ENCODE peak calls at places on chromosomes 5 and 9, in ten cellular contexts. Y, I, E, T, K, S, B, P, O and H are unnamed samples.

GRCh38 chr5:124844371-124844770 is 97.9 kb upstream of the ZNF608 start:
- DNase-seq in B (no peak), K (no peak), O (no peak), P (no peak), E (no peak), S (no peak), T (no peak), I (no peak), Y (no peak), H (no peak)

GRCh38 chr9:97535771-97536170 is 34.3 kb downstream of the TMOD1 start:
- DNase-seq in T (peak), K (no peak), E (no peak), B (no peak), P (no peak), I (no peak), S (no peak), Y (no peak), O (no peak), H (peak)

GRCh38 chr9:65400886-65401285 is 115.9 kb upstream of the FOXD4L5 start:
- DNase-seq in P (no peak), I (no peak), B (no peak), T (no peak), S (no peak), E (no peak), K (no peak), Y (no peak), O (no peak), H (no peak)

GRCh38 chr5:142913728-142914338 is 143.7 kb downstream of the ARHGAP26 start:
- DNase-seq in B (no peak), E (no peak), O (no peak), S (no peak), Y (no peak), I (no peak), P (no peak), T (no peak), K (no peak), H (no peak)

GRCh38 chr9:126443144-126443543 is 116.5 kb downstream of the MVB12B start:
- DNase-seq in Y (no peak), O (no peak), S (peak), T (no peak), B (no peak), P (no peak), K (no peak), I (no peak), E (no peak), H (no peak)

GRCh38 chr5:96096724-96097123 is 135.1 kb upstream of the ELL2 start:
- DNase-seq in I (no peak), Y (no peak), T (no peak), E (no peak), K (no peak), B (no peak), O (no peak), S (no peak), P (no peak), H (no peak)

GRCh38 chr5:159682623-159683022 is 233.7 kb upstream of the ADRA1B start:
- DNase-seq in P (no peak), E (no peak), K (no peak), B (no peak), T (no peak), Y (no peak), O (peak), S (no peak), I (no peak), H (no peak)

GRCh38 chr5:39547548-39548154 is 122.9 kb upstream of the DAB2 start:
- DNase-seq in T (no peak), I (no peak), O (peak), P (peak), B (no peak), S (peak), Y (peak), K (peak), E (no peak), H (no peak)

GRCh38 chr9:6788175-6789016 is 30.6 kb downstream of the KDM4C start:
- DNase-seq in Y (no peak), O (no peak), B (no peak), I (no peak), K (peak), S (no peak), T (no peak), E (no peak), P (peak), H (no peak)

GRCh38 chr9:10661376-10661775 is 48.6 kb upstream of the PTPRD start:
- DNase-seq in E (no peak), S (no peak), P (no peak), O (no peak), B (no peak), I (no peak), T (no peak), K (no peak), Y (no peak), H (no peak)

GRCh38 chr9:136667940-136668760 is 5.4 kb downstream of the EGFL7 start:
- DNase-seq in T (no peak), Y (no peak), B (no peak), K (no peak), E (no peak), S (no peak), O (no peak), P (no peak), I (no peak), H (no peak)

GRCh38 chr5:178384815-178385471 is 152.3 kb upstream of the PHYKPL start:
- DNase-seq in P (no peak), K (no peak), B (no peak), E (no peak), Y (no peak), O (no peak), S (no peak), I (no peak), T (no peak), H (no peak)

GRCh38 chr5:168104811-168105481 is 186.5 kb upstream of the WWC1 start:
- DNase-seq in T (no peak), P (no peak), O (no peak), K (peak), E (no peak), I (no peak), B (no peak), S (no peak), Y (no peak), H (no peak)

GRCh38 chr9:95495988-95496387 is 20.8 kb downstream of the PTCH1 start:
- DNase-seq in Y (no peak), B (no peak), E (no peak), P (no peak), K (no peak), I (no peak), S (no peak), T (no peak), O (no peak), H (no peak)

GRCh38 chr9:126523621-126524111 is 90.1 kb upstream of the LMX1B start:
- DNase-seq in I (no peak), K (no peak), Y (no peak), S (no peak), T (no peak), E (no peak), P (no peak), B (no peak), O (no peak), H (peak)

GRCh38 chr5:13987843-13988464 is 43.5 kb upstream of the DNAH5 start:
- DNase-seq in O (peak), K (peak), Y (peak), B (no peak), T (no peak), S (no peak), P (peak), E (no peak), I (no peak), H (no peak)

GRCh38 chr5:87746341-87746740 is 333.6 kb upstream of the CCNH start:
- DNase-seq in Y (no peak), S (no peak), K (no peak), E (no peak), B (no peak), P (no peak), I (no peak), O (no peak), T (no peak), H (no peak)

GRCh38 chr9:122265265-122265900 is 701 bp downstream of the MRRF start:
- DNase-seq in P (peak), T (no peak), B (no peak), S (no peak), E (no peak), I (no peak), Y (no peak), K (peak), O (peak), H (no peak)

GRCh38 chr9:89815903-89816573 is 211.2 kb downstream of the GADD45G start:
- DNase-seq in P (peak), B (peak), E (no peak), T (no peak), Y (no peak), K (no peak), O (no peak), I (peak), S (peak), H (no peak)

GRCh38 chr9:110303136-110303535 is 34.5 kb downstream of the TXNDC8 start:
- DNase-seq in Y (no peak), E (no peak), P (peak), B (no peak), O (no peak), I (no peak), K (no peak), T (no peak), S (no peak), H (no peak)

GRCh38 chr9:119053070-119053469 is 316.2 kb downstream of the BRINP1 start:
- DNase-seq in Y (no peak), K (no peak), T (no peak), O (no peak), S (no peak), B (no peak), E (no peak), I (no peak), P (peak), H (peak)

GRCh38 chr9:136455043-136456002 is 15.7 kb upstream of the INPP5E start:
- DNase-seq in T (no peak), Y (no peak), E (no peak), P (no peak), S (no peak), I (no peak), B (no peak), K (no peak), O (no peak), H (no peak)

GRCh38 chr9:116151966-116152381 is 1.6 kb upstream of the PAPPA start:
- DNase-seq in P (peak), O (no peak), Y (peak), E (no peak), B (no peak), K (peak), T (no peak), S (no peak), I (no peak), H (no peak)

GRCh38 chr5:135075621-135076585 is 41.9 kb upstream of the PITX1 start:
- DNase-seq in T (no peak), I (no peak), B (no peak), K (peak), P (no peak), O (no peak), S (peak), E (no peak), Y (no peak), H (peak)

GRCh38 chr5:140795259-140795641 is 598 bp downstream of the PCDHA2 start:
- DNase-seq in E (no peak), O (peak), K (no peak), Y (no peak), I (no peak), T (no peak), P (no peak), B (no peak), S (no peak), H (no peak)

GRCh38 chr9:121141706-121142105 is 60.0 kb downstream of the RAB14 start:
- DNase-seq in O (no peak), Y (no peak), S (no peak), K (no peak), T (no peak), B (no peak), I (no peak), E (no peak), P (no peak), H (no peak)

GRCh38 chr5:16869821-16870796 is 66.0 kb downstream of the MYO10 start:
- DNase-seq in K (peak), T (no peak), Y (no peak), B (no peak), I (no peak), E (no peak), S (no peak), P (peak), O (no peak), H (no peak)

GRCh38 chr5:82991678-82992323 is 85.4 kb downstream of the TMEM167A start:
- DNase-seq in K (peak), E (no peak), I (no peak), B (no peak), Y (no peak), O (no peak), S (no peak), T (no peak), P (no peak), H (no peak)

GRCh38 chr5:67215592-67216471 is 19.2 kb upstream of the CD180 start:
- DNase-seq in E (no peak), S (peak), O (peak), Y (no peak), K (no peak), T (peak), I (no peak), B (peak), P (no peak), H (peak)

GRCh38 chr5:54171645-54172384 is 138.6 kb downstream of the ARL15 start:
- DNase-seq in S (no peak), T (no peak), Y (peak), O (no peak), I (no peak), P (no peak), B (no peak), E (no peak), K (peak), H (no peak)

GRCh38 chr5:132754111-132754510 is 6.9 kb downstream of the CCNI2 start:
- DNase-seq in I (peak), P (no peak), E (no peak), B (no peak), S (no peak), Y (no peak), T (no peak), O (no peak), K (no peak), H (no peak)

GRCh38 chr5:132759114-132760042 is 12.2 kb downstream of the CCNI2 start:
- DNase-seq in P (no peak), I (peak), O (no peak), Y (no peak), T (no peak), S (no peak), K (no peak), B (no peak), E (no peak), H (no peak)

GRCh38 chr5:132758406-132758805 is 11.2 kb downstream of the CCNI2 start:
- DNase-seq in K (no peak), B (no peak), P (no peak), Y (no peak), T (no peak), I (peak), E (no peak), S (no peak), O (no peak), H (no peak)

GRCh38 chr5:132754947-132755346 is 7.7 kb downstream of the CCNI2 start:
- DNase-seq in I (peak), O (no peak), K (peak), P (peak), Y (peak), B (no peak), E (no peak), S (no peak), T (no peak), H (no peak)

DNA sequence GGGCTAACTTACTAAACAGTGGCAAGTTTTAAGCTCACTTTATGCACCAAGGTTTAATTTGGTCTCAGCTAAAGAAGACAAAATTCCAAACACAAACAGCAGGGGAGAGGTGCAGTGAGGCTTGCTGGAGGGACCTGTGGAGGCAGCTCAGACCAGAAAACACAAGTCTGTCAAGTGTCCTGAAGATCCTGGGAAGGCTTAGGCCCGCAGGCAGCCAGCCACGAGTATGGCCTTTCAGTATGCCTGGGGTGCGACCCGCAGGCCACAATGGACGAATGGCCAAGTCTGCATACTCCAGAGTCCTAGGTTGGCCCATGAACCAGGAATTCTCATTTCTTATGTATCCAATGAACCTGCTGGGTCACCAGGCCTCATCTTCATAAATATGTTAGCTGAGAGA is 9.3 kb downstream of the CCNI2 start:
- DNase-seq in T (no peak), P (no peak), B (no peak), Y (no peak), K (no peak), S (no peak), I (peak), O (no peak), E (no peak), H (no peak)
- TF ChIP-seq CTCF in T (no peak), P (no peak), B (no peak), Y (no peak), K (no peak), S (no peak), I (no peak), O (no peak), E (no peak), H (no peak)

DNA sequence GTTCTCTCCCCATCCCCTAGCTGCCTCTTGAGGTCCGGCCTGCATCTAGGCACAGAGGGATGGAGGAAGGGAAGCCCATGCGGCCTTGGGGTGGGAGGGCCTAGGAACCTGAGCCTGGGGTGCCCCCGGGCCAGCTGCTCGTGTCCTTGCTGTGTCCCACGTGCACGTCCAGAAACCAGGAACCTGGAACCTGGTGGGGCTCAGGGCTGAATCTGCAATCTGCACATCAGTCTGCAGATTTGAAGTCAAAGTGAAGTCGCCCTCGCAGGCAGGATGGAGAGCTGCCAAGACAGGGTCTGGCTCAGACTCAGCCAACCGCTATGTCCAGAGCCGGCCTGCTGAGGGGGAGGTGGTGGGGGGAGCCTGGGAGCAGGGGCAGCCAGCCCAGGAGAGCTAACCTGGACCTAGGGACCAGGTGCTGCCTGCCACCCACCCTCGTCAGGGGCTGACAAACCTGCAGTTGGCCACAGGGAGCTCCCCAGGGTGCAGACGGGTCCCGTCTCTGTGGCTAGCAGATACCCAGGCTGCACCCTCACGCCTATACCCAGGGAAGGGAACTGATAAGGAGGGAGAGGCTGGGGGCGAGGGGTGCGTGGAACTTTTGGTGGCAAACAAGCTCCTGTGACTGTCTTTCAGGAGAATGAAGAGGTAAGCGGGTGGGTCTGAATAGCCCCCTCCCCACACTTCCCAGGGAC is 103.5 kb upstream of the SIMC1 start:
- DNase-seq in E (no peak), O (peak), B (no peak), T (no peak), I (no peak), S (no peak), K (no peak), Y (no peak), P (no peak), H (no peak)
- H3K4me3 ChIP-seq in E (peak), O (no peak), B (no peak), T (no peak), I (no peak), S (no peak), K (no peak), Y (no peak), P (no peak), H (no peak)

GRCh38 chr5:174402224-174402812 is 322.1 kb upstream of the MSX2 start:
- DNase-seq in B (no peak), E (no peak), P (no peak), K (no peak), I (no peak), S (no peak), T (no peak), Y (no peak), O (no peak), H (no peak)
- TF ChIP-seq CTCF in B (no peak), E (peak), P (no peak), K (no peak), I (no peak), S (no peak), T (no peak), Y (peak), O (peak), H (no peak)

DNA sequence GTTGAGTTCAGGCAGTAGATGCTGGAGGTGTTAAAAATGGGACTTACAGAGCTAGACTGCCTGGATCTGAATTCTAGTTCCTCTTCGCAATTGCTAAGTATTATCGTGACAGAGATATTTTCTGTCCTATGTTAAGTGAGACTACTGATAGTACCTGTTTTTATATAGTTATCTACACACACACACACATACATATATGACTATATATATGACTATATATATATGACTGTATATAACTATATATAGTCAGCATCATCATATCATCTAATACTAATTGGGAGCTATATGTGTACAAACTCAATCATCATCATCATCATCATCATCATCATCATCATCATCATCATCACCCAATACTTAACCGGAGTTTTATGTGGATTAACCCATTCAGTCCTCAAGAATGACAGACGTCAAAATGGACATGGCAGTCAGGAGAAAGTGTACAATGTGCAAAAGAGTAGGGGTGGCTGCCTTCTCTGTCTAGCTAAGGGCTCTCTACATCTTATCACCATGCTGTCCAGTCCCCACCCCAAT is 7.3 kb downstream of the PIK3R1 start:
- DNase-seq in Y (no peak), P (no peak), S (no peak), K (no peak), I (no peak), E (no peak), O (no peak), T (no peak), B (no peak), H (no peak)
- H3K4me3 ChIP-seq in Y (no peak), P (no peak), S (no peak), K (no peak), I (no peak), E (no peak), O (no peak), T (peak), B (peak), H (no peak)

GRCh38 chr5:127935398-127935797 is 148.2 kb upstream of the SLC12A2 start:
- DNase-seq in K (no peak), P (no peak), E (no peak), I (no peak), O (no peak), S (no peak), Y (no peak), B (no peak), T (no peak), H (no peak)

GRCh38 chr5:127933348-127933747 is 150.2 kb upstream of the SLC12A2 start:
- DNase-seq in I (no peak), E (no peak), O (no peak), Y (no peak), K (no peak), S (no peak), P (no peak), B (no peak), T (no peak), H (no peak)

GRCh38 chr5:127931396-127931795 is 152.2 kb upstream of the SLC12A2 start:
- DNase-seq in B (no peak), T (no peak), P (no peak), K (no peak), O (no peak), Y (no peak), S (no peak), E (no peak), I (no peak), H (no peak)

GRCh38 chr5:127936439-127936972 is 147.1 kb upstream of the SLC12A2 start:
- DNase-seq in P (no peak), T (no peak), Y (no peak), K (no peak), I (no peak), E (no peak), S (no peak), O (no peak), B (no peak), H (no peak)

GRCh38 chr5:127934791-127935256 is 148.7 kb upstream of the SLC12A2 start:
- DNase-seq in T (no peak), B (no peak), I (no peak), P (peak), S (no peak), K (peak), Y (no peak), E (peak), O (no peak), H (no peak)
- TF ChIP-seq CTCF in T (no peak), B (no peak), I (no peak), P (no peak), S (no peak), K (no peak), Y (peak), E (peak), O (no peak), H (no peak)

GRCh38 chr9:128159784-128160602 is at the start of gene BBLN:
- DNase-seq in E (peak), Y (peak), T (peak), B (peak), I (no peak), O (peak), P (peak), S (peak), K (peak), H (peak)

GRCh38 chr9:128155736-128156500 is 4.1 kb upstream of the BBLN start:
- DNase-seq in I (no peak), T (no peak), Y (no peak), P (no peak), E (no peak), K (no peak), S (no peak), B (no peak), O (no peak), H (no peak)

GRCh38 chr9:128160603-128160987 is 530 bp downstream of the BBLN start:
- DNase-seq in T (peak), B (no peak), O (no peak), P (peak), S (no peak), K (no peak), Y (no peak), E (no peak), I (no peak), H (no peak)

GRCh38 chr9:128162215-128163026 is 2.4 kb downstream of the BBLN start:
- DNase-seq in B (peak), I (no peak), O (no peak), P (peak), T (peak), K (peak), E (no peak), S (peak), Y (no peak), H (peak)

GRCh38 chr9:128159073-128159783 is 837 bp upstream of the BBLN start:
- DNase-seq in K (no peak), S (no peak), I (no peak), E (no peak), Y (no peak), T (no peak), P (no peak), O (no peak), B (no peak), H (no peak)
- H3K4me3 ChIP-seq in K (peak), S (peak), I (peak), E (peak), Y (peak), T (peak), P (peak), O (peak), B (peak), H (peak)